ENCODE peak calls at places on chromosomes 2 and 18, in nine cellular contexts. F, X, W, E, S, N, A, B and Y are unnamed samples.

GRCh38 chr2:119753041-119753929 is 6.4 kb upstream of the PTPN4 start:
- DNase-seq in F (peak), X (peak), W (peak), E (peak), S (peak), N (peak), A (peak), B (peak), Y (peak)

GRCh38 chr2:28621172-28622100 is 125.6 kb downstream of the PLB1 start:
- DNase-seq in F (peak), X (peak), W (peak), E (peak), S (peak), N (peak), A (peak), B (peak), Y (no peak)

GRCh38 chr2:55043841-55044240 is 6.4 kb downstream of the RTN4 start:
- DNase-seq in F (no peak), X (no peak), W (no peak), E (no peak), S (no peak), N (no peak), A (no peak), B (no peak), Y (no peak)

GRCh38 chr2:6069354-6069753 is 377.2 kb downstream of the SOX11 start:
- DNase-seq in F (no peak), X (no peak), W (peak), E (no peak), S (no peak), N (peak), A (no peak), B (no peak), Y (no peak)

GRCh38 chr2:149720615-149721014 is 133.0 kb upstream of the MMADHC start:
- DNase-seq in F (no peak), X (no peak), W (no peak), E (no peak), S (no peak), N (no peak), A (peak), B (no peak), Y (no peak)

GRCh38 chr2:77567723-77568122 is 45.5 kb upstream of the LRRTM4 start:
- DNase-seq in F (no peak), X (no peak), W (no peak), E (no peak), S (no peak), N (no peak), A (no peak), B (peak), Y (no peak)

GRCh38 chr18:3254725-3255124 is 7.1 kb downstream of the MYL12A start:
- DNase-seq in F (no peak), X (no peak), W (no peak), E (no peak), S (no peak), N (no peak), A (no peak), B (no peak), Y (no peak)

GRCh38 chr18:4352746-4353522 is 102.2 kb downstream of the DLGAP1 start:
- DNase-seq in F (no peak), X (no peak), W (peak), E (no peak), S (no peak), N (peak), A (no peak), B (peak), Y (no peak)

GRCh38 chr2:16130541-16130880 is 190.2 kb downstream of the MYCN start:
- DNase-seq in F (no peak), X (no peak), W (no peak), E (no peak), S (no peak), N (no peak), A (no peak), B (no peak), Y (no peak)

GRCh38 chr2:67600946-67601345 is 203.8 kb downstream of the ETAA1 start:
- DNase-seq in F (peak), X (no peak), W (no peak), E (peak), S (no peak), N (no peak), A (no peak), B (no peak), Y (no peak)

GRCh38 chr2:47208852-47209606 is 53.9 kb upstream of the STPG4 start:
- DNase-seq in F (peak), X (no peak), W (no peak), E (peak), S (no peak), N (no peak), A (no peak), B (peak), Y (no peak)

GRCh38 chr2:191846787-191847620 is at the start of gene CAVIN2:
- DNase-seq in F (peak), X (no peak), W (peak), E (peak), S (no peak), N (no peak), A (no peak), B (peak), Y (no peak)

GRCh38 chr2:215171151-215171550 is 32.7 kb upstream of the ABCA12 start:
- DNase-seq in F (peak), X (no peak), W (no peak), E (peak), S (peak), N (no peak), A (no peak), B (no peak), Y (no peak)

GRCh38 chr2:33791625-33792024 is 192.5 kb upstream of the FAM98A start:
- DNase-seq in F (peak), X (no peak), W (no peak), E (peak), S (no peak), N (no peak), A (no peak), B (no peak), Y (no peak)

GRCh38 chr2:229980440-229981184 is 58.3 kb downstream of the FBXO36 start:
- DNase-seq in F (peak), X (no peak), W (peak), E (peak), S (no peak), N (peak), A (peak), B (peak), Y (no peak)

GRCh38 chr2:240614391-240614790 is 10.9 kb upstream of the GPR35 start:
- DNase-seq in F (no peak), X (no peak), W (no peak), E (no peak), S (no peak), N (no peak), A (no peak), B (no peak), Y (no peak)

GRCh38 chr2:29293830-29294438 is 178.7 kb downstream of the CLIP4 start:
- DNase-seq in F (peak), X (peak), W (peak), E (peak), S (peak), N (peak), A (no peak), B (peak), Y (peak)

GRCh38 chr2:102268529-102269524 is 42.5 kb upstream of the IL1RL1 start:
- DNase-seq in F (peak), X (no peak), W (no peak), E (no peak), S (no peak), N (no peak), A (no peak), B (no peak), Y (no peak)

GRCh38 chr18:44859263-44859662 is 178.6 kb downstream of the SETBP1 start:
- DNase-seq in F (peak), X (no peak), W (no peak), E (peak), S (no peak), N (no peak), A (no peak), B (no peak), Y (no peak)

GRCh38 chr2:8886197-8886508 is 48.7 kb upstream of the KIDINS220 start:
- DNase-seq in F (no peak), X (no peak), W (no peak), E (no peak), S (no peak), N (no peak), A (no peak), B (no peak), Y (no peak)

GRCh38 chr2:195360242-195360641 is 296.8 kb upstream of the SLC39A10 start:
- DNase-seq in F (no peak), X (no peak), W (no peak), E (no peak), S (no peak), N (no peak), A (no peak), B (no peak), Y (no peak)

GRCh38 chr2:240424341-240425235 is 10.9 kb upstream of the GPC1 start:
- DNase-seq in F (no peak), X (no peak), W (no peak), E (no peak), S (no peak), N (no peak), A (no peak), B (no peak), Y (no peak)

GRCh38 chr2:223101340-223102039 is 49.5 kb downstream of the KCNE4 start:
- DNase-seq in F (peak), X (peak), W (peak), E (peak), S (peak), N (peak), A (peak), B (peak), Y (peak)

GRCh38 chr2:10890706-10891270 is 20.9 kb upstream of the KCNF1 start:
- DNase-seq in F (no peak), X (no peak), W (no peak), E (no peak), S (no peak), N (no peak), A (no peak), B (no peak), Y (no peak)

GRCh38 chr2:68807821-68808266 is 63.4 kb downstream of the BMP10 start:
- DNase-seq in F (peak), X (no peak), W (no peak), E (peak), S (no peak), N (no peak), A (no peak), B (peak), Y (no peak)

GRCh38 chr18:70446063-70446462 is 157.2 kb downstream of the SOCS6 start:
- DNase-seq in F (no peak), X (no peak), W (no peak), E (no peak), S (no peak), N (no peak), A (no peak), B (no peak), Y (no peak)

GRCh38 chr18:45249306-45249705 is 366.0 kb upstream of the SLC14A2 start:
- DNase-seq in F (peak), X (no peak), W (no peak), E (no peak), S (no peak), N (no peak), A (peak), B (no peak), Y (no peak)

DNA sequence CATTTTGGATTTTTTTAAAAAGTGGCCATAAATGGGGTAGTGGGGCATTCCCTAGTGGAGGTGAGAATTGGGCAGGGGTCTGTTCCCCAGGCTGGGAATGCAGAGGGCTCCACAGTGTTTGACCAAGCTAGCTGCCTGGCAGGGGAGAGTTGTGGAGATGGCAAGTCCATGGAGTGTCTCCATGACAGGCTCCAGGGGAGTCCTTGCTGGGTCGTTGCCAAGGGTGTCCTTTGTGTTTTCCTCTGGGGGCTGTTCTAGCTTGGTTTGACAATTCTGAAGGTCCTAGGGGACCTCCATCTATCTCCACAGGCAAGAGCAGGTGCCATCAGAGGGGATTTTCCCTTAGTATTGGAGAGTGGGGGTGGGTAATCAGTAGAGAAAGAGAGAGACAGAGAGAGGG is 265.3 kb downstream of the DYSF start:
- DNase-seq in F (no peak), X (no peak), W (no peak), E (no peak), S (no peak), N (no peak), A (no peak), B (no peak), Y (no peak)
- TF ChIP-seq EZH2phosphoT487 in F (no peak), X (no peak), W (no peak), E (no peak), S (no peak), N (no peak), A (no peak), B (no peak), Y (no peak)

DNA sequence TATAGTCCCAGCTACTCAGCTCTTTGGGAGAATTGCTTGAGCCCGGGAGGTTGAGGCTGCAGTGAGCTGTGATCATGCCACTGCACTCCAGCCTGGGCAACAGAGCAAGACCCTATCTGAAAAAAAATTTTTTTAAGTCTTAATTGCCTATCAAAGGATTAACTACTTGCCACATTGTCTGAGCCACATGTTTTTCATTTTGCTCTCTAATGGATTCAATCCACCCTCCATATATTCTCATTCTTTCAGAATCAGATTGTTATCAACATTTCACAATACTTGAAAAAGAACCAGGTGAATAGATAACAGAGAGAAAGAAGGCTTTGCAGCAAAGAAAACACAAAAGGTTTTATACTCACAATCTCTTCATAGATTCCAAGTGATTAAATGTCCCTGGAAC is 61.0 kb downstream of the PXDN start:
- DNase-seq in F (no peak), X (no peak), W (no peak), E (no peak), S (no peak), N (no peak), A (peak), B (no peak), Y (no peak)
- TF ChIP-seq EZH2phosphoT487 in F (no peak), X (no peak), W (no peak), E (no peak), S (no peak), N (no peak), A (no peak), B (no peak), Y (no peak)

GRCh38 chr2:117702098-117702497 is 112.4 kb upstream of the DDX18 start:
- DNase-seq in F (no peak), X (no peak), W (no peak), E (no peak), S (peak), N (no peak), A (no peak), B (no peak), Y (no peak)

GRCh38 chr2:117703868-117704267 is 110.6 kb upstream of the DDX18 start:
- DNase-seq in F (no peak), X (no peak), W (peak), E (no peak), S (no peak), N (peak), A (no peak), B (no peak), Y (no peak)

GRCh38 chr2:117698819-117699218 is 115.7 kb upstream of the DDX18 start:
- DNase-seq in F (no peak), X (no peak), W (no peak), E (no peak), S (no peak), N (no peak), A (no peak), B (no peak), Y (no peak)

GRCh38 chr2:117707874-117708273 is 106.6 kb upstream of the DDX18 start:
- DNase-seq in F (no peak), X (no peak), W (no peak), E (no peak), S (no peak), N (no peak), A (no peak), B (no peak), Y (no peak)

DNA sequence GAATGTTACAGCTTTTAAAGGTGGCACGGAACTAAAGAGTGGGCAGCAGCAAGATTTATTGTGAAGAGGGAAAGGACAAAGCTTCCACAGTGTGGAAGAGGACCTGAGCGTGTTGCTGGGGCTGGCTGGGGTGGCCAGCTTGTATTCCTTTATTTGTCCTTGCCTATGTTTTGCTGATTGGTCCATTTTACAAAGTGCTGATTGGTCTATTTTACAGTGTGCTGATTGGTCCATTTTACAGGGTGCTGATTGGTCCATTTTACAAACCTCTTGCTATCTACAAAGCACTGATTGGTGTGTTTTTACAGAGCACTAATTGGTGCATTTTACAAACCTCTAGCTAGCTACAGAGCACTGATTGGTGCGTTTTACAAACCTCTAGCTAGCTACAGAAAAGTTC is 109.7 kb upstream of the DDX18 start:
- DNase-seq in F (no peak), X (no peak), W (no peak), E (no peak), S (no peak), N (no peak), A (no peak), B (no peak), Y (no peak)
- TF ChIP-seq EZH2phosphoT487 in F (no peak), X (no peak), W (no peak), E (no peak), S (no peak), N (no peak), A (no peak), B (no peak), Y (no peak)

DNA sequence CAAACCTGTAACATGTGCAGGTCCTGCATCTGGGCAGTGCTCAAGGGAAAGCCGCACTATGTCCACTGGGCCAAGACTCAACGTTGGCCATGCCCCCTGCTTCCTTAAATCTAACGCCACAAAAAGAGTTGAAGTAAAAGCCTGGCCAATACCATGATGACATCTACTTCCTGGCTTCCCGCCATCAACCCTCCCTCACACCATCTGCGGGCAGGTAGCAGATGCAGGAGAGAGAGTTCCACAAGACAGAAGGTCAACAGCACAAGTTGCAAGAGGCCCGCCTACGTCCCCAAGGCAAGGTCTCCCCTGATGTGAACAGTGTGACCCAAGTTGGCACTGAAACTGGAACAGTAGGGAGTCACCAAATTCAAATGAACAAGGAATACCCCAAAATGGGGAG is 48.4 kb downstream of the ABCG8 start:
- DNase-seq in F (no peak), X (no peak), W (no peak), E (no peak), S (no peak), N (no peak), A (no peak), B (no peak), Y (no peak)
- TF ChIP-seq EZH2phosphoT487 in F (no peak), X (no peak), W (no peak), E (no peak), S (no peak), N (no peak), A (no peak), B (no peak), Y (no peak)

DNA sequence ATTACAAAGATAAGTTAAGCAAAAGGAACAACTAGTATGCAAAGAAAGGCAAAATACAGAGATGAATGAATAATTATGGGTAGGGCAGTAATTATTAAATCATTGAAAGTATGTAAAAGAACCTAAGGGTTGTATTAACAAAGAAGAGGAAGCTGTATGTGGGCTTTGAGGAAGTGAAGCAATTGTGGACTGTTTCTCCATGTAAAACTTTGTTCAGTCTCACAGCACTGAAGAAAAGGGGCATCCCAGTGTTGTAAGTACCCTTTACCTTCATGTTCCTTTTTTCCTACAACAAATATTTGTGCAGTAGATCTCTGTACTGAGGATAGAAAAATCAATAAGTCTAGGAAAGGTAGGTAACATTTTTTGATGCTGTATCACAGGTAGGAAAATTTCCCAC is 388.7 kb upstream of the NRP2 start:
- DNase-seq in F (no peak), X (no peak), W (no peak), E (no peak), S (no peak), N (no peak), A (no peak), B (no peak), Y (no peak)
- TF ChIP-seq EZH2phosphoT487 in F (no peak), X (no peak), W (no peak), E (no peak), S (no peak), N (no peak), A (no peak), B (no peak), Y (no peak)

DNA sequence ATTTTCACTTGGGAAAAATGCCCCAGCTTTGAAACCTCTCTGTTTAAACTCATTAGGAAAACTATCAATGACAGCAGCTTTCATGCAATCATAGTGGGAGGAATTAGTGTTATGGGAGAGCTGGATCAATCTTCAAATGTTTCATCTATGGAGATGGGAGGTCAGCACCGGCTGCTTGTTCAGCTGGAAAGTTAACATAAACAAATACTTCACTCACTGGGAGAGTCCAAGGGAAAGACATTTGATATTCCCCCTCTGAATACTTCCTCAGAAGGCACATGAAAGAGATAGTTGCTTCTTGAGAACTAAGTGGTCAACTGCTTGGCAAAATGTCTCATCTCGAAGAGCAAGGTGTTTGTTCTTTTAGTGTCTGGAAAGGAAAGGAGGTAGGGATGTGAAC is 7.3 kb downstream of the LYPD1 start:
- DNase-seq in F (no peak), X (no peak), W (no peak), E (no peak), S (no peak), N (no peak), A (no peak), B (no peak), Y (no peak)
- TF ChIP-seq EZH2phosphoT487 in F (no peak), X (no peak), W (no peak), E (no peak), S (no peak), N (no peak), A (no peak), B (no peak), Y (no peak)

GRCh38 chr2:210593166-210593565 is 36.8 kb downstream of the CPS1 start:
- DNase-seq in F (no peak), X (no peak), W (no peak), E (no peak), S (no peak), N (peak), A (no peak), B (peak), Y (no peak)
- TF ChIP-seq EZH2phosphoT487 in F (no peak), X (no peak), W (no peak), E (no peak), S (no peak), N (no peak), A (no peak), B (no peak), Y (no peak)

GRCh38 chr2:111654829-111655228 is 229.2 kb downstream of the ANAPC1 start:
- DNase-seq in F (no peak), X (no peak), W (no peak), E (no peak), S (no peak), N (no peak), A (no peak), B (no peak), Y (no peak)
- TF ChIP-seq EZH2phosphoT487 in F (no peak), X (no peak), W (no peak), E (no peak), S (no peak), N (no peak), A (no peak), B (no peak), Y (no peak)

DNA sequence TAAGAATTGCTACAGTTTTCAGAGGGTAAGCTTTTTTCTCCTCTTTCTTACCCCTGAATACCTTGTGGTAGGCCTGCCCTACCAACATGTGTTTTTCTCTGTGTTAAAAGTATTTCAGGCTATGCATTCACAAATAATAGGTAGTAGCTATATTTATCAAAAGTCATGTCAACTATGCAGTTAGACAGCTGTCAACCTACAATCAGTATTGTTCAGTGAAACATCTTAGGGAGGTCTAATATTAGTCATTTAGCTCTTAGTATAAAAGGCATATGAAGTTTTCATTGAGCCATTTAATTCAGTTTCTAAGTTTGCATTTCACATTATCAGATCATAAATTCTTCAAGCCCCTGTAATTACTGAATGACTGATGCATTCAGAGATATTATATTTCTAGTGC is 36.7 kb downstream of the XIRP2 start:
- DNase-seq in F (no peak), X (no peak), W (no peak), E (no peak), S (no peak), N (no peak), A (no peak), B (no peak), Y (no peak)
- TF ChIP-seq EZH2phosphoT487 in F (no peak), X (no peak), W (no peak), E (no peak), S (no peak), N (no peak), A (no peak), B (no peak), Y (no peak)